ENCODE peak calls at places on chromosomes 5 and 9, in six cellular contexts. I is Peyer's patch; G is AG09319; C is SK-N-SH; M is fibroblast of mammary gland; O is activated naive CD8-positive, alpha-beta T cell treated with anti-CD3 and anti-CD28 coated beads, Interleukin-2, amount 50 U/mL, for 24 hours. H is an unnamed sample.

GRCh38 chr9:18437315-18438200 is 36.4 kb upstream of the ADAMTSL1 start:
- DNase-seq in I (no peak), G (no peak), C (peak; percentile 53), M (peak; percentile 27), O (no peak), H (no peak)

GRCh38 chr9:89750117-89750551 is 145.3 kb downstream of the GADD45G start:
- DNase-seq in I (no peak), G (no peak), C (peak; percentile 71), M (no peak), O (no peak), H (peak; percentile 53)

GRCh38 chr9:17783227-17783626 is 204.4 kb downstream of the SH3GL2 start:
- DNase-seq in I (no peak), G (no peak), C (no peak), M (peak; percentile 2), O (no peak), H (no peak)

GRCh38 chr5:151239237-151239861 is 13.6 kb upstream of the GM2A start:
- DNase-seq in I (peak; percentile 74), G (peak; percentile 15), C (peak; percentile 85), M (peak; percentile 72), O (no peak), H (peak; percentile 76)

GRCh38 chr5:99035942-99036341 is 107.1 kb upstream of the CHD1 start:
- DNase-seq in I (no peak), G (no peak), C (no peak), M (no peak), O (no peak), H (no peak)

GRCh38 chr5:30749971-30750370 is 443.5 kb upstream of the CDH6 start:
- DNase-seq in I (no peak), G (no peak), C (no peak), M (no peak), O (no peak), H (no peak)

GRCh38 chr5:440413-441180 is 2.4 kb upstream of the EXOC3 start:
- DNase-seq in I (no peak), G (no peak), C (no peak), M (no peak), O (no peak), H (no peak)

GRCh38 chr9:27954858-27955257 is 381.6 kb upstream of the C9orf72 start:
- DNase-seq in I (no peak), G (no peak), C (no peak), M (no peak), O (no peak), H (no peak)

GRCh38 chr9:131691969-131692611 is 47.8 kb downstream of the RAPGEF1 start:
- DNase-seq in I (no peak), G (no peak), C (no peak), M (no peak), O (no peak), H (no peak)

GRCh38 chr5:140312067-140312790 is 9.3 kb upstream of the PFDN1 start:
- DNase-seq in I (no peak), G (peak; percentile 56), C (no peak), M (peak; percentile 99), O (no peak), H (peak; percentile 51)

GRCh38 chr9:128298535-128299482 is 22.7 kb downstream of the SWI5 start:
- DNase-seq in I (no peak), G (no peak), C (peak; percentile 53), M (no peak), O (no peak), H (no peak)

GRCh38 chr5:150114773-150115408 is 28.5 kb upstream of the CSF1R start:
- DNase-seq in I (no peak), G (no peak), C (peak; percentile 40), M (peak; percentile 2), O (no peak), H (peak; percentile 58)

GRCh38 chr9:35490910-35491465 is 1.1 kb downstream of the RUSC2 start:
- DNase-seq in I (no peak), G (no peak), C (no peak), M (peak; percentile 41), O (no peak), H (no peak)

GRCh38 chr5:157449011-157449723 is 10.8 kb upstream of the NIPAL4 start:
- DNase-seq in I (no peak), G (no peak), C (peak; percentile 44), M (peak; percentile 24), O (no peak), H (peak; percentile 69)

GRCh38 chr9:33044677-33045282 is 19.7 kb downstream of the DNAJA1 start:
- DNase-seq in I (no peak), G (no peak), C (peak; percentile 64), M (peak; percentile 33), O (no peak), H (peak; percentile 36)

GRCh38 chr5:77645158-77645994 is 6.9 kb upstream of the OTP start:
- DNase-seq in I (peak; percentile 21), G (no peak), C (peak; percentile 93), M (no peak), O (peak; percentile 63), H (no peak)

GRCh38 chr5:65475336-65475735 is 6.4 kb downstream of the ADAMTS6 start:
- DNase-seq in I (no peak), G (no peak), C (no peak), M (no peak), O (no peak), H (no peak)

GRCh38 chr9:136302527-136302926 is 1.4 kb downstream of the CCDC187 start:
- DNase-seq in I (no peak), G (no peak), C (no peak), M (no peak), O (no peak), H (no peak)

GRCh38 chr5:63923914-63924313 is 38.3 kb downstream of the HTR1A start:
- DNase-seq in I (no peak), G (no peak), C (no peak), M (no peak), O (no peak), H (no peak)

H was measured in Ammon's horn.